ENCODE peak calls at places on chromosomes 16 and 17, in four cellular contexts. One of them, this sample, is unnamed.

GRCh38 chr17:38428150-38428642 is at the start of gene ARHGAP23:
- DNase-seq in GM23338: peak
- DNase-seq in brain microvascular endothelial cell: no peak
- DNase-seq in right lobe of liver: peak
- DNase-seq in this sample: peak

GRCh38 chr16:83953796-83954576 is 946 bp downstream of the OSGIN1 start:
- DNase-seq in GM23338: peak
- DNase-seq in brain microvascular endothelial cell: peak
- DNase-seq in right lobe of liver: no peak
- DNase-seq in this sample: peak

GRCh38 chr17:55341432-55341831 is 76.7 kb downstream of the HLF start:
- DNase-seq in GM23338: no peak
- DNase-seq in brain microvascular endothelial cell: peak
- DNase-seq in right lobe of liver: no peak
- DNase-seq in this sample: no peak

GRCh38 chr17:7932483-7932891 is 481 bp downstream of the CNTROB start:
- DNase-seq in GM23338: peak
- DNase-seq in brain microvascular endothelial cell: peak
- DNase-seq in right lobe of liver: no peak
- DNase-seq in this sample: peak

GRCh38 chr17:11274106-11274505 is 33.1 kb downstream of the SHISA6 start:
- DNase-seq in GM23338: no peak
- DNase-seq in brain microvascular endothelial cell: no peak
- DNase-seq in right lobe of liver: no peak
- DNase-seq in this sample: no peak

GRCh38 chr16:61564741-61565140 is 471.5 kb downstream of the CDH8 start:
- DNase-seq in GM23338: no peak
- DNase-seq in brain microvascular endothelial cell: no peak
- DNase-seq in right lobe of liver: no peak
- DNase-seq in this sample: no peak

GRCh38 chr16:56421313-56421712 is 4.0 kb downstream of the AMFR start:
- DNase-seq in GM23338: no peak
- DNase-seq in brain microvascular endothelial cell: no peak
- DNase-seq in right lobe of liver: no peak
- DNase-seq in this sample: no peak

GRCh38 chr17:71084838-71085237 is 915.5 kb downstream of the KCNJ2 start:
- DNase-seq in GM23338: no peak
- DNase-seq in brain microvascular endothelial cell: no peak
- DNase-seq in right lobe of liver: no peak
- DNase-seq in this sample: no peak

GRCh38 chr17:83051423-83052240 is 27.8 kb upstream of the METRNL start:
- DNase-seq in GM23338: peak
- DNase-seq in brain microvascular endothelial cell: peak
- DNase-seq in right lobe of liver: peak
- DNase-seq in this sample: peak

GRCh38 chr17:83052241-83052564 is 27.2 kb upstream of the METRNL start:
- DNase-seq in GM23338: no peak
- DNase-seq in brain microvascular endothelial cell: no peak
- DNase-seq in right lobe of liver: no peak
- DNase-seq in this sample: no peak

GRCh38 chr17:83053779-83054451 is 25.5 kb upstream of the METRNL start:
- DNase-seq in GM23338: no peak
- DNase-seq in brain microvascular endothelial cell: no peak
- DNase-seq in right lobe of liver: no peak
- DNase-seq in this sample: no peak

GRCh38 chr17:83053021-83053778 is 26.2 kb upstream of the METRNL start:
- DNase-seq in GM23338: no peak
- DNase-seq in brain microvascular endothelial cell: no peak
- DNase-seq in right lobe of liver: no peak
- DNase-seq in this sample: no peak

DNA sequence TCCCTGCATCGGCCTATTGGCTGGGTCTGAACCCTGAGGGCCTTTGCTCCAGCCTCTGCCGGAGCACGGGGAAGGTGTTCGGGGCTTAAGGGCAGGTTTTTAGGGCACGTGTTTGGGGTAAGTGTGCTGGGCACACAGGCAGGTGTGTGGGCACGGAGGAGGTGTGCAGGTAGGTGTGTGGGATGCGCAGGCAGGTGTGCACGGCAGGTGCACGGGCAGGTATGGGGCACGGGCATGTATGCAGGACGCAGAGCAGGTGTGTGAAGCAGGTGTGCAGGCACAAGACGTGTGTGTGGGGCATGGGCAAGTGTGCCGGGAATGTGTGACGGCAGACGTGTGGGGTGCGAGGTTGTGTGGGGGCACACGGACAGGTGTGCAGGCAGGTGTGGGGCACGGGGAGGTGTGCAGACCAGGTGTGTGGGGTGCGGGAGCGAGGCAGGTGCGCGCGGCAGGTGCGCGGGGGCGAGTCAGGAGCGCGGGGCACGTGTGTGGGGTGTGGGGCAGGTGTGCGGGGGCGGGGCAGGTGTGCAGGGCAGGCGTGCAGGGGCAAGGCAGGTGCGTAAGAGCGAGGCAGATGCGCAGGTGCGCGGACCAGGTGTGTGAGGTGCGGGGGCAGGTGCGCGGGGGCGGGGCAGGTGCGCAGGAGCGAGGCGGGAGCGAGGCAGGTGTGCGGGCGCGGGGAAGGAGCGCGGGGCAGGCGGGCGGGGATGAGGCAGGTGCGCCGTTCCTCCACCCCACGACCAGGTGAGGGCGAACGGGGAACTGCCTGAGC is 28.6 kb upstream of the METRNL start:
- DNase-seq in GM23338: peak
- DNase-seq in brain microvascular endothelial cell: no peak
- DNase-seq in right lobe of liver: no peak
- DNase-seq in this sample: peak
- H3K27ac ChIP-seq in GM23338: no peak
- H3K27ac ChIP-seq in brain microvascular endothelial cell: peak
- H3K27ac ChIP-seq in right lobe of liver: peak
- H3K27ac ChIP-seq in this sample: peak

GRCh38 chr17:73901661-73902415 is 257.6 kb upstream of the SDK2 start:
- DNase-seq in GM23338: peak
- DNase-seq in brain microvascular endothelial cell: no peak
- DNase-seq in right lobe of liver: peak
- DNase-seq in this sample: peak
- TF ChIP-seq CTCF in GM23338: no peak
- TF ChIP-seq CTCF in brain microvascular endothelial cell: no peak
- TF ChIP-seq CTCF in right lobe of liver: no peak
- TF ChIP-seq CTCF in this sample: peak

GRCh38 chr16:80161799-80162380 is 378.9 kb upstream of the DYNLRB2 start:
- DNase-seq in GM23338: no peak
- DNase-seq in brain microvascular endothelial cell: no peak
- DNase-seq in right lobe of liver: no peak
- DNase-seq in this sample: no peak
- H3K27ac ChIP-seq in GM23338: no peak
- H3K27ac ChIP-seq in brain microvascular endothelial cell: no peak
- H3K27ac ChIP-seq in right lobe of liver: no peak
- H3K27ac ChIP-seq in this sample: no peak

GRCh38 chr16:67294927-67295326 is 15.6 kb downstream of the PLEKHG4 start:
- DNase-seq in GM23338: no peak
- DNase-seq in brain microvascular endothelial cell: no peak
- DNase-seq in right lobe of liver: no peak
- DNase-seq in this sample: no peak
- TF ChIP-seq CTCF in GM23338: no peak
- TF ChIP-seq CTCF in brain microvascular endothelial cell: no peak
- TF ChIP-seq CTCF in right lobe of liver: no peak
- TF ChIP-seq CTCF in this sample: no peak

DNA sequence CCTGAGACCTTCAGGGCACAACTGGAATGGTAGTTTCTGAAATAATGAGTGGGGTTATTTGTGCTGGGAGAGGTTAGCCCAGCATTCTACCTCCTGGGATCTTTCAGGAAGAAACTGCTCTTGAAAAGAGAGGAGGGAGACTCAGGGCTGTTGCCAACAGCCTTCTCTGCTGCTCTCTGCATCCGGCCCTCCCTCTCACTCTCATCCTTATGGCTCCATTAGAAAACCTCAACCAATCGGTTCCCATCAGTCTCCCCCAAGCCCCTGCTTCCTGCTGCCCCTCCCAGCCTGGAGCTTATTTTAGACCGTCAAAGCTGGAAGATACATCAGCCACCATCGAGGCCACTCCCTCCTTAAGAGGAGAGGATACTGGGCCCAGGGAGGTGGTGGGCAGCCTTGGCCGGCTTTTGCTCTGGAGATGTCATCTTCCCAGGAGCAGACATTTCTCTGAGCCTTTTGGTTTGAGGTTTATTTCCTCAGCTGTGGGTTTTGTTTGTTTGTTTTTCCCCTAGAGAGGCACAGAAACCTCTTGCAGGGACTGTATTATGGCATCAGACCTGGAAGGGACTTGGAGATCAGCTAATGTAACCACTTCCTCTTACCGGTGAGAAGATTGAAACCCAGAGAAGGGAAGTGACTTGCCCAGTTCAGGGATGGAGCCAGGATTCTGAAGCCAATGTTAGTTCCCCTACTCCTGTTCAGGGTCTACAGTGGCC is 2.7 kb downstream of the MPRIP start:
- DNase-seq in GM23338: peak
- DNase-seq in brain microvascular endothelial cell: peak
- DNase-seq in right lobe of liver: peak
- DNase-seq in this sample: no peak
- H3K27ac ChIP-seq in GM23338: peak
- H3K27ac ChIP-seq in brain microvascular endothelial cell: peak
- H3K27ac ChIP-seq in right lobe of liver: peak
- H3K27ac ChIP-seq in this sample: peak

DNA sequence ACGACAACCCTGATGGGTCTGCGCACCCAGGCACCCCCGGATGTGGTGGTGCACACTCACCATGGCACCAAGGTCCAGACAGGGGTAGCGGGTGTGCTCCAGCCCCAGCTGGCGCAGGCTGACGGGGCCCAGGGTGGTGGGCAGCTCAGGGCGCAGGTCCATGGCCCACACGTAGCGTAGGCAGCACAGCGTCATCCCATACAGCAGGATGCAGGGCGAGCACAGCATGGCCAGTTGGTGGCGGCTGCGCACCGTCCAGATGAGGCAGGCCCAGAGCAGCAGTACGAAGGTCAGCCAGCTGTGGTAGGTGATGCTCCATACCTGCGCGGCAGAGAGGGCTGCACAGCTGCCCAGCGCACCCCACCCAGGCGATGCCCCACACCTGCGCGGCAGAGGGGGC is 29.8 kb downstream of the CTU2 start:
- DNase-seq in GM23338: no peak
- DNase-seq in brain microvascular endothelial cell: no peak
- DNase-seq in right lobe of liver: no peak
- DNase-seq in this sample: no peak
- TF ChIP-seq CTCF in GM23338: no peak
- TF ChIP-seq CTCF in brain microvascular endothelial cell: no peak
- TF ChIP-seq CTCF in right lobe of liver: no peak
- TF ChIP-seq CTCF in this sample: no peak

GRCh38 chr17:43482103-43483012 is 1.4 kb upstream of the DHX8 start:
- DNase-seq in GM23338: no peak
- DNase-seq in brain microvascular endothelial cell: no peak
- DNase-seq in right lobe of liver: no peak
- DNase-seq in this sample: no peak
- H3K27ac ChIP-seq in GM23338: no peak
- H3K27ac ChIP-seq in brain microvascular endothelial cell: no peak
- H3K27ac ChIP-seq in right lobe of liver: peak
- H3K27ac ChIP-seq in this sample: peak

This sample was measured in RWPE1.